ENCODE peak calls at places on chromosomes 2 and 18, in four cellular contexts. S, R, X and I are unnamed samples.
A peak's percentile ranks its signal among the peaks of the same experiment; 100 is the strongest.

GRCh38 chr2:67733517-67733916 is 329.3 kb downstream of the C1D start:
- DNase-seq in S (peak; percentile 23), R (peak; percentile 45), X (no peak), I (peak; percentile 62)

GRCh38 chr2:55923091-55923977 is at the start of gene EFEMP1:
- DNase-seq in S (peak; percentile 73), R (peak; percentile 29), X (no peak), I (peak; percentile 27)

GRCh38 chr2:65595641-65596040 is 163.2 kb upstream of the SPRED2 start:
- DNase-seq in S (no peak), R (no peak), X (no peak), I (no peak)

GRCh38 chr2:85437488-85438290 is 19.2 kb downstream of the SH2D6 start:
- DNase-seq in S (peak; percentile 92), R (peak; percentile 92), X (no peak), I (peak; percentile 82)

GRCh38 chr2:20431772-20432171 is 15.1 kb upstream of the RHOB start:
- DNase-seq in S (no peak), R (no peak), X (no peak), I (no peak)

GRCh38 chr18:38421016-38421415 is 855.4 kb upstream of the CELF4 start:
- DNase-seq in S (no peak), R (no peak), X (no peak), I (no peak)

GRCh38 chr2:205685314-205686230 is 3.3 kb downstream of the NRP2 start:
- DNase-seq in S (no peak), R (peak; percentile 63), X (no peak), I (peak; percentile 51)

GRCh38 chr2:183088061-183088460 is 9.5 kb downstream of the DUSP19 start:
- DNase-seq in S (no peak), R (no peak), X (no peak), I (no peak)

GRCh38 chr2:216486708-216487107 is 11.9 kb upstream of the RPL37A start:
- DNase-seq in S (peak; percentile 46), R (no peak), X (no peak), I (no peak)

GRCh38 chr2:204691911-204692510 is 146.7 kb downstream of the PARD3B start:
- DNase-seq in S (peak; percentile 36), R (peak; percentile 76), X (peak; percentile 32), I (peak; percentile 64)

GRCh38 chr18:10245517-10246175 is 208.8 kb upstream of the APCDD1 start:
- DNase-seq in S (peak; percentile 62), R (no peak), X (no peak), I (no peak)

GRCh38 chr18:10247402-10248117 is 206.9 kb upstream of the APCDD1 start:
- DNase-seq in S (peak; percentile 87), R (no peak), X (no peak), I (no peak)

GRCh38 chr18:10252494-10252893 is 201.9 kb upstream of the APCDD1 start:
- DNase-seq in S (no peak), R (no peak), X (no peak), I (no peak)

GRCh38 chr18:10248738-10249137 is 205.7 kb upstream of the APCDD1 start:
- DNase-seq in S (no peak), R (no peak), X (no peak), I (no peak)

DNA sequence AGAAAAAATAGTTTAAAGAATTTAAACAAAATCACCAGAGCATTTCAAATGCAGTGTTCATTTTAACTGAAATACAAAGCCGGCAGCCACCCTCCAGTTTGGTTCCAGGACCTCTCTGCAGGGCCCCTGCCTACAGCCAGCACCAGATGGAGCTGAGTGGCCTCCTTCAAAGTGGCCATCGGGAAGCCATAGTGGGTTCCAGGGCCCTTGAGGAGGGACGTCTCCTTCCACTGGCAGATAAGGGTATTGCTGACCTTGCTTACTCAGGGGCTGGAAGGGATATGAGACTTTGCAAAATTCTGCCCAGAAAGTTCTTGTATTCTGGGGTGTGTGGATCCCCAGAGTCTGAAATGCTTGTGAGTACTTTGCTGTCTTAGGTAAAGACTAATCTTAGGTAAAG is 205.2 kb upstream of the APCDD1 start:
- DNase-seq in S (no peak), R (no peak), X (no peak), I (no peak)
- H3K4me1 ChIP-seq in S (no peaks in the 10 kb centered on the region), R (no peaks in the 10 kb centered on the region), X (no peaks in the 10 kb centered on the region), I (no peaks in the 10 kb centered on the region)

GRCh38 chr2:212970132-212970531 is 181.3 kb downstream of the IKZF2 start:
- DNase-seq in S (no peak), R (no peak), X (no peak), I (no peak)
- H3K4me1 ChIP-seq in S (no peaks in the 10 kb centered on the region), R (no peaks in the 10 kb centered on the region), X (no peaks in the 10 kb centered on the region), I (no peaks in the 10 kb centered on the region)

DNA sequence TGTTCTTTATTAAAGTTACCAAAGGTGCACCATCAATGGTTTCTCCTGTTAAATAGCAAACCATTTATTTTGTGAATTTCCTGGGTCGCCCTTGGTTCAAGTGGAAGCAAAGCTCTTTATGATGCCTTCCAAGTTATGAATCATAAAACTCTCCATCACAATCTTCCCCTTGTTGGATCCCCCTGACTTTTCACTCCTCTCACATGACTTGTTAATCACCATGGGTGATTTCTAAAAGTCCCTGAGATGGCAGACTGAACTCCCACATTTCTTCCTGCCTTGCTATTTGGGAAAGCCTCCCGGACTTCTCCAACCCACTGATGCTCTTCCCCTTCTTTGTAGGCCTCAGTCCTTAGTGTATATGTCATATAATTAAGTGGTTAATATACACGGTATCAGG is 176.0 kb downstream of the THADA start:
- DNase-seq in S (no peak), R (no peak), X (no peak), I (no peak)
- H3K4me1 ChIP-seq in S (peaks cover 7% of the 10 kb centered on the region), R (peaks cover 42% of the 10 kb centered on the region), X (no peaks in the 10 kb centered on the region), I (peaks cover 24% of the 10 kb centered on the region)

DNA sequence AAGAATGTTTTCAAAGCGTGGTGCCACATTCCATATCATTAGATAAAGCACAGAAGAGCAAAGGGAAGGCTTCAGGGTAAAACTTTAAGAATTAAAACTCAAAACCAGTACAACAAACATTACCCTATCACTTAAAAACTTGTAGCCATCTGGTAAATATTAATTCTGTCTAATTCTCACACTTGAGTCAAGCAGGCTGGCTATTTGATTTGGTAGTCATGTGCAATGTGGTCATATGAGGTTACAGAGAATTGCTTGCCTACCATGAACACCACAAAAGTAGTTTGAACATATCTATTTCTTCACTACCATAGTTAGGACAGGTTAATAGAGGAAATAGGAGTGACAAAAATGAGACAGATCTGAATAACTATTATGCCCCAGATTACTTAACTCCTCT is 244.9 kb downstream of the IRS1 start:
- DNase-seq in S (no peak), R (no peak), X (no peak), I (no peak)
- H3K4me1 ChIP-seq in S (no peaks in the 10 kb centered on the region), R (no peaks in the 10 kb centered on the region), X (no peaks in the 10 kb centered on the region), I (no peaks in the 10 kb centered on the region)

DNA sequence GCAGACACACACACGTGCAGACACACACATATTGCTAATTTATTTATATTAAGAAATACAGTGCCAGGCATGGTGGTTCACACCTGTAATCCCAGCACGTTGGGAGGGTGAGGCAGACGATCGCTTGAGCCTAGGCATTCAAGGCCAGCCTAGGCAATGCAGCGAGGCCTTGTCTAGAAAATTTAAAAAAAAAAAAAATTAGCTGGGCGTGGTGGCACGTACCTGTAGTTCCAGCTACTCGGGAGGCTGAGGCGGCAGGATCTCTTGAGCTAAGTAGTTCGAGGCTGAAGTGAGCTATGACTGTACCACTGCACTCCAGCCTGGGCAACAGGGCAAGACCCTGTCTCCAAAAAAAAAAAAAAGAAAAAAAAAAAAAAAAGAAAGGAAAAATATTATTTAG is 28.8 kb downstream of the ANXA4 start:
- DNase-seq in S (no peak), R (no peak), X (no peak), I (no peak)
- H3K4me1 ChIP-seq in S (peaks cover 7% of the 10 kb centered on the region), R (peaks cover 10% of the 10 kb centered on the region), X (peaks cover 35% of the 10 kb centered on the region), I (no peaks in the 10 kb centered on the region)

GRCh38 chr2:127641846-127642510 is 4.0 kb upstream of the GPR17 start:
- DNase-seq in S (no peak), R (no peak), X (no peak), I (no peak)
- H3K4me1 ChIP-seq in S (peaks cover 39% of the 10 kb centered on the region), R (peaks cover 7% of the 10 kb centered on the region), X (peaks cover 10% of the 10 kb centered on the region), I (peaks cover 6% of the 10 kb centered on the region)

GRCh38 chr2:177026956-177027355 is 185.6 kb upstream of the HNRNPA3 start:
- DNase-seq in S (no peak), R (no peak), X (no peak), I (no peak)

GRCh38 chr2:177028296-177028695 is 184.3 kb upstream of the HNRNPA3 start:
- DNase-seq in S (no peak), R (no peak), X (no peak), I (no peak)

GRCh38 chr2:177030391-177031000 is 182.1 kb upstream of the HNRNPA3 start:
- DNase-seq in S (no peak), R (no peak), X (no peak), I (peak; percentile 40)

GRCh38 chr2:177029501-177029900 is 183.1 kb upstream of the HNRNPA3 start:
- DNase-seq in S (no peak), R (no peak), X (no peak), I (no peak)

DNA sequence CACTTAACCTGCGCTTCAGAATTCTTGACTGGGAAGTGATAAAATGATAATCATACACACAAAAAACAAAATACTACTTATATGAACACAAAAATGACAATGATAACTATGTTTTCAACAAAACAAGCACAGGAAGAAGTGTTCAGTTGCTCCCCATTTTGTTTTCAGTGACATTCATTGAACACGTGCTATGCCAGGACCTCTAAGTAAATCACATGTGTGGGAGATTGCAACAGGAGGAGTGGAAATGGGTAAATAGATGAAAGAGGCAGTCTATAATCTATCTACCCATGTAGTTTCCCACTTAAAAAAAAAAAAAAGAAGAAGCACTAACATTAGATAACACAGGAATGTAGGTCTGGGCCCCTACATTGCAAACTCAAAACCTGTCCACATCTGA is 183.5 kb upstream of the HNRNPA3 start:
- DNase-seq in S (no peak), R (no peak), X (no peak), I (no peak)
- H3K4me1 ChIP-seq in S (no peaks in the 10 kb centered on the region), R (no peaks in the 10 kb centered on the region), X (no peaks in the 10 kb centered on the region), I (peaks cover 17% of the 10 kb centered on the region)